ENCODE peak calls at places on chromosome 2, in eight cellular contexts. G is psoas muscle, D is brain microvascular endothelial cell, B is thoracic aorta, F is HCT116, R is spleen, O is SK-N-SH, V is BE2C. N is an unnamed sample. For H3K36me3, the result is how much of the 10 kb centered on the place peaks cover.

GRCh38 chr2:70035344-70035844 is 51.9 kb upstream of the PCBP1 start:
- DNase-seq in V (no peak), O (no peak), B (no peak), G (no peak), R (no peak), F (no peak), D (peak), N (no peak)

GRCh38 chr2:222747526-222748160 is 76.2 kb downstream of the MOGAT1 start:
- DNase-seq in F (no peak), G (no peak), R (no peak), O (no peak), V (no peak), D (no peak), B (no peak), N (no peak)

GRCh38 chr2:38615237-38615636 is 12.5 kb upstream of the HNRNPLL start:
- DNase-seq in B (no peak), D (no peak), R (no peak), G (no peak), V (no peak), F (no peak), O (no peak), N (no peak)

GRCh38 chr2:196274387-196274809 is 103.0 kb upstream of the STK17B start:
- DNase-seq in D (peak), R (no peak), G (no peak), O (no peak), B (no peak), V (peak), F (no peak), N (no peak)

GRCh38 chr2:96739051-96739632 is 722 bp downstream of the LMAN2L start:
- DNase-seq in F (no peak), V (no peak), B (no peak), O (no peak), G (no peak), R (no peak), D (no peak), N (no peak)

GRCh38 chr2:860259-860855 is 90.3 kb upstream of the SNTG2 start:
- DNase-seq in V (no peak), R (no peak), F (peak), D (no peak), B (no peak), O (peak), G (no peak), N (no peak)

GRCh38 chr2:177063331-177063730 is 149.3 kb upstream of the HNRNPA3 start:
- DNase-seq in F (no peak), V (no peak), O (no peak), D (no peak), B (no peak), G (no peak), R (no peak), N (no peak)

GRCh38 chr2:132547089-132547687 is 122.8 kb downstream of the LYPD1 start:
- DNase-seq in R (no peak), F (peak), O (peak), B (no peak), V (peak), G (no peak), D (peak), N (no peak)

GRCh38 chr2:56015631-56016251 is 92.2 kb upstream of the EFEMP1 start:
- DNase-seq in O (no peak), G (no peak), V (no peak), R (no peak), F (no peak), D (no peak), B (no peak), N (no peak)

GRCh38 chr2:156046900-156047299 is 285.6 kb downstream of the NR4A2 start:
- DNase-seq in R (no peak), G (no peak), O (no peak), D (no peak), F (no peak), B (no peak), V (no peak), N (no peak)

GRCh38 chr2:64133828-64134227 is 10.4 kb downstream of the PELI1 start:
- DNase-seq in O (no peak), V (no peak), D (peak), R (no peak), B (no peak), F (no peak), G (no peak), N (no peak)

GRCh38 chr2:39584283-39584972 is 81.3 kb upstream of the TMEM178A start:
- DNase-seq in B (no peak), V (no peak), O (no peak), G (no peak), D (peak), R (no peak), F (no peak), N (no peak)

GRCh38 chr2:64944484-64944883 is 44.7 kb upstream of the SLC1A4 start:
- DNase-seq in B (no peak), D (no peak), G (no peak), R (no peak), V (no peak), F (no peak), O (no peak), N (no peak)

GRCh38 chr2:59171019-59171418 is 929.9 kb upstream of the FANCL start:
- DNase-seq in B (no peak), O (no peak), F (no peak), D (no peak), G (no peak), R (no peak), V (no peak), N (no peak)

GRCh38 chr2:168851674-168852320 is 38.4 kb downstream of the SPC25 start:
- DNase-seq in R (no peak), V (peak), F (peak), G (no peak), B (no peak), O (no peak), D (peak), N (no peak)

GRCh38 chr2:168884990-168885389 is 5.2 kb downstream of the SPC25 start:
- DNase-seq in G (no peak), B (no peak), O (no peak), V (no peak), D (no peak), F (no peak), R (no peak), N (peak)

GRCh38 chr2:48346124-48346536 is 183.8 kb upstream of the STON1 start:
- DNase-seq in G (peak), B (no peak), D (peak), V (peak), R (no peak), O (no peak), F (no peak), N (no peak)

GRCh38 chr2:73292906-73293533 is 328 bp downstream of the EGR4 start:
- DNase-seq in G (no peak), B (no peak), V (no peak), O (peak), R (peak), D (no peak), F (no peak), N (no peak)

GRCh38 chr2:236257575-236257974 is 6.6 kb downstream of the ASB18 start:
- DNase-seq in V (no peak), G (no peak), F (no peak), B (no peak), D (no peak), R (no peak), O (no peak), N (no peak)

GRCh38 chr2:144140896-144141295 is 379.0 kb downstream of the ZEB2 start:
- DNase-seq in R (no peak), O (no peak), D (no peak), B (no peak), G (no peak), F (no peak), V (no peak), N (no peak)

GRCh38 chr2:31397099-31397498 is 17.4 kb downstream of the XDH start:
- DNase-seq in G (peak), B (no peak), V (no peak), R (no peak), O (no peak), D (no peak), F (no peak), N (no peak)

GRCh38 chr2:143807677-143808076 is 678.5 kb downstream of the ARHGAP15 start:
- DNase-seq in G (peak), V (no peak), R (no peak), B (no peak), D (no peak), F (no peak), O (no peak), N (no peak)

GRCh38 chr2:45450633-45451032 is 160.4 kb downstream of the SRBD1 start:
- DNase-seq in G (no peak), F (no peak), R (no peak), O (no peak), V (no peak), D (no peak), B (no peak), N (no peak)

GRCh38 chr2:56534321-56534720 is 350.5 kb downstream of the CCDC85A start:
- DNase-seq in G (no peak), B (no peak), D (no peak), O (no peak), R (no peak), V (no peak), F (no peak), N (no peak)

GRCh38 chr2:197306691-197307030 is 3.9 kb downstream of the ANKRD44 start:
- DNase-seq in V (peak), B (peak), F (no peak), G (peak), D (no peak), R (no peak), O (no peak), N (no peak)

GRCh38 chr2:216004408-216005283 is 8.7 kb downstream of the MREG start:
- DNase-seq in V (no peak), G (no peak), R (no peak), O (no peak), D (no peak), B (no peak), F (no peak), N (no peak)

GRCh38 chr2:211955648-211956047 is 583.0 kb downstream of the ERBB4 start:
- DNase-seq in G (no peak), B (no peak), R (no peak), F (no peak), O (no peak), D (no peak), V (no peak), N (no peak)

GRCh38 chr2:74555610-74556103 is 1.1 kb downstream of the DOK1 start:
- DNase-seq in B (no peak), R (peak), O (no peak), F (no peak), G (no peak), V (no peak), D (no peak), N (no peak)

GRCh38 chr2:16126141-16126968 is 186.0 kb downstream of the MYCN start:
- DNase-seq in D (no peak), B (no peak), V (peak), F (no peak), R (no peak), G (no peak), O (no peak), N (no peak)

GRCh38 chr2:96523659-96524481 is 12.7 kb upstream of the ARID5A start:
- DNase-seq in B (no peak), O (no peak), D (no peak), R (no peak), F (no peak), G (peak), V (no peak), N (no peak)

GRCh38 chr2:27773959-27774358 is 2.4 kb downstream of the MRPL33 start:
- DNase-seq in O (no peak), F (no peak), D (no peak), V (no peak), G (no peak), R (no peak), B (no peak), N (no peak)

GRCh38 chr2:27776097-27776496 is 4.6 kb downstream of the MRPL33 start:
- DNase-seq in F (no peak), B (no peak), D (no peak), R (no peak), G (peak), V (peak), O (no peak), N (no peak)

GRCh38 chr2:27779417-27780055 is 8.0 kb downstream of the MRPL33 start:
- DNase-seq in B (no peak), G (no peak), F (no peak), O (no peak), D (no peak), V (no peak), R (no peak), N (no peak)

GRCh38 chr2:27772804-27773203 is 1.3 kb downstream of the MRPL33 start:
- DNase-seq in G (no peak), R (no peak), O (no peak), D (no peak), V (no peak), F (no peak), B (no peak), N (no peak)

DNA sequence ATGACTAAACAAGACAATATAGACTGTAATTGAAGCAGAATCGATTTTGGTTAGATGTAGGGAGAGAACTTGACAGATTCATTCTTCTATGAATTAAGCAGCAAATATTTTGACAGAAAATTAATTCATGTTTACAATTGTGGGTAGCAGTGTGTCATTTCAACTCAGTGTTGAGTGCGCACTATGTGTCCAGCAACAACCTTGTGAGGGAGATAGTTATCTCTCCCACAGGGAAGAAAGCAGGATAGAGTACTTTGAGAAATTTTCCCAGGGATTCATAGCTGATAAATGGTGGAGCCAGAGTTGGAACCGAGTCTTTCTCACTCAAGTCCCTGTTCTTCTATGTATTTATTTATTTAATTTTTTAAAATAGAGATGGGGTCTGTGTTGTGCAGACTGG is 5.2 kb downstream of the MRPL33 start:
- DNase-seq in D (no peak), F (no peak), R (no peak), B (no peak), O (no peak), G (no peak), V (no peak), N (no peak)
- H3K4me3 ChIP-seq in D (no peak), F (no peak), R (no peak), B (no peak), O (no peak), G (no peak), V (no peak), N (no peak)

GRCh38 chr2:234669001-234669400 is 172.1 kb upstream of the ARL4C start:
- DNase-seq in G (no peak), V (no peak), R (no peak), D (no peak), B (no peak), O (no peak), F (no peak), N (no peak)

GRCh38 chr2:234671231-234671630 is 174.3 kb upstream of the ARL4C start:
- DNase-seq in O (no peak), G (no peak), F (no peak), R (no peak), B (no peak), D (no peak), V (no peak), N (no peak)

GRCh38 chr2:234670052-234670451 is 173.2 kb upstream of the ARL4C start:
- DNase-seq in B (no peak), O (no peak), R (no peak), F (no peak), G (no peak), D (peak), V (no peak), N (peak)

GRCh38 chr2:234670804-234671203 is 173.9 kb upstream of the ARL4C start:
- DNase-seq in O (no peak), G (no peak), F (no peak), R (no peak), B (no peak), V (no peak), D (no peak), N (no peak)

GRCh38 chr2:234669611-234670010 is 172.7 kb upstream of the ARL4C start:
- DNase-seq in R (no peak), F (no peak), D (no peak), V (peak), G (no peak), O (no peak), B (no peak), N (no peak)
- TF ChIP-seq CTCF in R (no peak), F (peak), D (peak), V (peak), G (no peak), O (peak), B (no peak), N (no peak)

DNA sequence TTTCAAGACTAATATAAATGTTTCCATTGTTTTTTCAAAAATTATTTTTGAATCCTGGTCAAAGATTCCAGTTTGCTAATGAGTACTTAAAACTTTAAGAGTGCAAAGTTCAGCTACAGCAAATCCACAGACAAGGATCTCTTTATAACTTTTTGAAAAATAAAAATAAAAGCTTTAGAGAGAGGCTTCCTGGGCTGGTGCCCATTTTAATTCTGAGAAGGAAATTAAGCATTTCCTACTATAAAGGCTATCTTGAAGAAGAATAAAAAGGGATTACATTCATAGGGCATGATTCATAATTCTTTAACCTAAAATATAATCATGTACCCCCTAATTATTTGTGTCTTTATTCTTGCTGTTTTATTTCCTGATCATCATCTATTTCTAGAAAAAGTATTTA is 38.2 kb downstream of the DNAJC10 start:
- DNase-seq in G (no peak), B (no peak), O (no peak), D (no peak), V (no peak), F (no peak), R (no peak), N (no peak)
- H3K36me3 ChIP-seq in G (half or more), B (under half), O (half or more), D (under half), V (under half), F (under half), R (under half), N (under half)

DNA sequence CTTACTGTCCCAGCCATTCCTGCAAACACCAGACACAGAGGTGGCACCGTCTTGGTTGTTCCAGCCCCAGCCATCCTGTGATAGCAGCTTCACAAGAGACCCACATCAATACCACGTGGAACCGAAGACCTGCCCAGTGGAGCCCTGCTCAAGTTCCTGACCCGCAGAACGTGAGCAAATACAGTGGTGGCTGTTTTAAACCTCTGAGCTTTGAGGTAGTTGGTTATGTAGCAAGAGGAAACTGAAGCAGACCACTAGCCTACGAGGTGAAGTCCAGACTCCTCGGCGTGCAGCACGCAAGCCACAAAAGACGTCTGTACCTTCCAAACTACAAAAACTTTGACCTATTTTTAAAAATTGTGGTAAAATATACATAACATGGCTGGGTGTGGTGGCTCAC is 96.1 kb upstream of the ODC1 start:
- DNase-seq in F (no peak), O (no peak), R (no peak), D (peak), V (no peak), G (no peak), B (no peak), N (no peak)
- H3K4me3 ChIP-seq in F (no peak), O (no peak), R (no peak), D (no peak), V (no peak), G (no peak), B (no peak), N (no peak)

DNA sequence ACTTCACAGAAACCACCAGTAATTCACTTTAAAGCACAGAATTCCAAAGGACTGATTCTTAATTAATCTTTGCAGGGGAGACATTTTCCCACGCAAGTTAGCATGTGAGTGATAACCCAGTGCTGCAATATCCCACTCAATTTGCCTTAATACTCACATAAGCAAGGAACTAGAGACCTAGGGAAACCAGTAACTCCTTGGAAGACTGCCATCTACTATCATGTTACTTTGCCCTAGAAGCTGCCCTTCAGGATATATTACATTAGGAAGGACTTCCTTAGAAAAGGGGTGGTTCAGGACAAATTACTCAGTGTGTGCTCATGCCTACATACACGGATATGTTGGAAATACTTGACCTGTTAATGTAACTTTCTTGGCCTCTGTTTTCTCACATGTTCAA is 102.2 kb downstream of the OSR1 start:
- DNase-seq in B (no peak), G (no peak), F (peak), D (peak), V (no peak), R (no peak), O (peak), N (peak)
- TF ChIP-seq CTCF in B (no peak), G (no peak), F (no peak), D (no peak), V (no peak), R (no peak), O (no peak), N (no peak)

GRCh38 chr2:240598311-240598911 is 11.9 kb downstream of the CAPN10 start:
- DNase-seq in B (no peak), F (no peak), V (peak), D (no peak), O (no peak), R (peak), G (peak), N (no peak)
- H3K36me3 ChIP-seq in B (under half), F (under half), V (under half), D (under half), O (under half), R (under half), G (under half), N (under half)

GRCh38 chr2:182917924-182918323 is 51.5 kb upstream of the FRZB start:
- DNase-seq in R (no peak), F (no peak), G (no peak), B (no peak), D (no peak), O (no peak), V (no peak), N (no peak)

GRCh38 chr2:182914852-182915251 is 48.4 kb upstream of the FRZB start:
- DNase-seq in B (no peak), V (no peak), O (no peak), R (no peak), G (no peak), F (no peak), D (no peak), N (no peak)

GRCh38 chr2:182918961-182919360 is 52.5 kb upstream of the FRZB start:
- DNase-seq in G (no peak), R (no peak), O (no peak), D (no peak), F (no peak), V (no peak), B (no peak), N (no peak)

GRCh38 chr2:182915369-182916326 is 49.2 kb upstream of the FRZB start:
- DNase-seq in O (no peak), G (peak), V (no peak), R (no peak), D (peak), B (no peak), F (no peak), N (peak)

DNA sequence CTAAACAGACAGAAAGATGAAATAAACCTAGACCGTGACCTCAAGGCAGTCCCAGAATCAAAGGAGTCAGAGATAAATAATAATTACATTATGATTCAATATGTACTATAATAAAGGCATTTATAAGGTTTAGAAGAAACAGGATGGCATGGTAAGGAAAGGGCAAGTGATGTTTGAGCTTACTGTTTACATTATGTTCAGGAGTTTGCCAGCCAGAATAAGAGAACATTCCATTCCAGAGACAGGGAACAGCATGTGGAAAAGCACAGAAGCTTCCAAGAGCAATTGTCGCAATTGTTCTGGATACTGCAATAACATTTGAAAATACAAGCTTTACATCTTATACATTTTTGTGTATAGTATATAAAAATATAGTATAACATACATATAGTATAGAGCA is 50.0 kb upstream of the FRZB start:
- DNase-seq in F (no peak), R (no peak), D (no peak), G (no peak), O (no peak), B (no peak), V (no peak), N (no peak)
- H3K4me3 ChIP-seq in F (no peak), R (no peak), D (no peak), G (peak), O (no peak), B (no peak), V (no peak), N (no peak)

N was measured in kidney epithelial cell.